ENCODE peak calls at places on chromosomes 16 and 17, in five cellular contexts. A is HepG2, S is K562, D is IMR-90, I is H1. P is an unnamed sample.

GRCh38 chr17:15264542-15264941 is 584 bp downstream of the PMP22 start:
- DNase-seq in A (no peak), S (no peak), D (no peak), I (no peak), P (peak; percentile 33)

GRCh38 chr17:19948100-19948943 is 29.3 kb downstream of the AKAP10 start:
- DNase-seq in A (no peak), S (peak; percentile 5), D (no peak), I (no peak), P (peak; percentile 21)

GRCh38 chr17:57645950-57646686 is 99.0 kb downstream of the CCDC182 start:
- DNase-seq in A (no peak), S (peak; percentile 12), D (peak; percentile 34), I (no peak), P (no peak)

GRCh38 chr16:31471875-31472558 is at the start of gene TGFB1I1:
- DNase-seq in A (no peak), S (no peak), D (peak; percentile 80), I (no peak), P (peak; percentile 50)

GRCh38 chr17:74798239-74798707 is 22.1 kb upstream of the NAT9 start:
- DNase-seq in A (no peak), S (no peak), D (peak; percentile 36), I (no peak), P (no peak)

GRCh38 chr17:68599091-68599872 is 1.9 kb downstream of the FAM20A start:
- DNase-seq in A (no peak), S (no peak), D (no peak), I (no peak), P (no peak)

GRCh38 chr16:21265104-21265825 is 12.8 kb downstream of the CRYM start:
- DNase-seq in A (no peak), S (no peak), D (no peak), I (no peak), P (no peak)

GRCh38 chr16:78832100-78832499 is 732.6 kb downstream of the WWOX start:
- DNase-seq in A (no peak), S (no peak), D (no peak), I (no peak), P (no peak)

GRCh38 chr17:81365148-81365600 is 30.1 kb upstream of the BAHCC1 start:
- DNase-seq in A (no peak), S (peak; percentile 80), D (peak; percentile 84), I (no peak), P (no peak)

GRCh38 chr16:4696905-4697866 is 3.8 kb downstream of the NUDT16L1 start:
- DNase-seq in A (no peak), S (no peak), D (no peak), I (no peak), P (no peak)

GRCh38 chr17:78548725-78549124 is 28.5 kb downstream of the DNAH17 start:
- DNase-seq in A (no peak), S (no peak), D (no peak), I (no peak), P (no peak)

GRCh38 chr16:11354733-11355574 is 9.7 kb downstream of the RMI2 start:
- DNase-seq in A (no peak), S (peak; percentile 35), D (peak; percentile 92), I (no peak), P (no peak)

GRCh38 chr17:72266099-72266852 is 145.5 kb downstream of the SOX9 start:
- DNase-seq in A (no peak), S (no peak), D (no peak), I (no peak), P (no peak)

GRCh38 chr17:48429638-48430586 is at the start of gene SKAP1:
- DNase-seq in A (no peak), S (no peak), D (no peak), I (no peak), P (no peak)

GRCh38 chr16:59148756-59149155 is 414.6 kb upstream of the GOT2 start:
- DNase-seq in A (no peak), S (no peak), D (no peak), I (no peak), P (no peak)

GRCh38 chr17:81049372-81049911 is 14.5 kb downstream of the BAIAP2 start:
- DNase-seq in A (no peak), S (peak; percentile 22), D (no peak), I (no peak), P (no peak)

GRCh38 chr16:27431773-27432599 is 30.0 kb downstream of the IL21R start:
- DNase-seq in A (no peak), S (no peak), D (peak; percentile 45), I (no peak), P (no peak)

DNA sequence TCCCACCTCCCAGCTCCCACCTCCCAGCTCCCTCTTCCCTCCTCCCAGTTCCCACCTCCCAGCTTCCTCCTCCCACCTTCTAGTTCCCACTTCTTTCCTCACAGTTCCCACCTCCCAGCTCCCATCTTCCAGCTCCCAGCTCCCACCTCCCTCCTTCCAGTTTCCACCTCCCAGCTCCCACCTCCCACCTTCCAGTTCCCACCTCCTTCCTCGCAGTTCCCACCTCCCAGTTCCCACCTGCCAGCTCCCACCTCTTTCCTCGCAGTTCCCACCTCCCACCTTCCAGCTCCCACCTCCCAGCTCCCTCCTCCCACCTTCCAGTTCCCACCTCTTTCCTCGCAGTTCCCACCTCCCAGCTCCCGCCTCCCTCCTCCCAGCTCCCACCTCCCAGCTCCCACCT is 10.4 kb upstream of the MC1R start:
- DNase-seq in A (no peak), S (no peak), D (no peak), I (no peak), P (no peak)
- TF ChIP-seq MAFK in A (no peak), S (no peak), D (no peak), I (no peak), P (no peak)

DNA sequence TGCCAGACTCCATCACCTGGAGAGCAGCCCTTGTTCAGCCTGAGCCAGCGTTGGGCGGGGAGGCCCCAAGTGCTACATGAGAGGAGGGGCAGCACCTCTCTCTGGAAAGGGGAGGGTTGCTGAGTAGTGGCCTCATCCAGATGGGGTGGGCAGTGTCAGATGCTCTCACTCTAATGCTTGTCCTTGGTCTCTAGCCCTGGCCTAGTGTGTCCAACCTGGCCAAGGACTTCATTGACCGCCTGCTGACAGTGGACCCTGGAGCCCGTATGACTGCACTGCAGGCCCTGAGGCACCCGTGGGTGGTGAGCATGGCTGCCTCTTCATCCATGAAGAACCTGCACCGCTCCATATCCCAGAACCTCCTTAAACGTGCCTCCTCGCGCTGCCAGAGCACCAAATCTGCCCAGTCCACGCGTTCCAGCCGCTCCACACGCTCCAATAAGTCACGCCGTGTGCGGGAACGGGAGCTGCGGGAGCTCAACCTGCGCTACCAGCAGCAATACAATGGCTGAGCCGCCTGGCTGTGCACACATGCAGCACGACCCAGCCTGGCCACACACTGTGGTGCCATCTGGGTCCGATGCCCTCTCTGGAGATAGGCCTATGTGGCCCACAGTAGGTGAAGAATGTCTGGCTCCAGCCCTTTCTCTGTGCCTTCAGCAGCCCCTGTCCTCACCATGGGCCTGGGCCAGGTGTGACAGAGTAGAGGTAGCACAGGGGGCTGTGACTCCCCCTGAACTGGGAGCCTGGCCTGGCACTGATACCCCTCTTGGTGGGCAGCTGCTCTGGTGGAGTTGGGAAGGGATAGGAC is 4.3 kb downstream of the CTRL start:
- DNase-seq in A (no peak), S (no peak), D (no peak), I (no peak), P (no peak)
- TF ChIP-seq MAFK in A (no peak), S (no peak), D (no peak), I (no peak), P (no peak)

DNA sequence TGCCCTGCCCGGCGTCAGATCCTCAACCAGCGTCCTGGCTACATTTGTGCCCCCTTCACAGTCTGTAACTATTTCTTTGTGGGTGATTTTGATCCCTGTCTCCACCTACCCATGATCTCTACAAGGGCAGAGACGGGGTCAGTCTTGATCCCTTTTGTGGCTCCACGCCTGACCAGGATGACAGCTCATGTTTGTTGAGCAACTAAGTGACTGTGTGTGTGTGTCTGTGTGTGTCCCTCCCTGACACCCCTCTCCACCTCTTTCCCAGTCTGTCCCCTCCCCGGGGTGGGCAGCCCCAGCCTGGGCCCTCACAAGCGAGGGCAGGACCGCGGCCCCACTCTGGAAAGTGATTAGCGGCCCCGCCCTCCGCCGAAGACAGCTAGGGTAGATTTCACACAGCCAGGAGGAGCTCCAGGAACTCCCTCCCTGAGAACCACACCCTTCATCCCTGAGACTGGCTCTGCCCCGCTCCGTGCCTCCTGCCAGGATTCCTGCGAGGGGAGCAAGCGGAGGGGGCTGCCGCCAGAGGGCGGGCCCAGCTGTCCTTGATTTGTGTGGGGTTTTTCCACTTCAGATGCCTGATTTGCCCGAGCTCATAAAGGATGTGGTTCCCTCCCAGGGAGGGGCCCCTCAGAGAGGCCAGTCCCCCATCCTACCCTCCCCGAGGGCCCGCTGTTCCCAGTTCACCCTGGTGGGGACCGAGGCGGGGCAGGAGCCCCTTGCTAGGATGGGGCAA is 5.3 kb upstream of the HS3ST6 start:
- DNase-seq in A (peak; percentile 50), S (peak; percentile 56), D (no peak), I (peak; percentile 49), P (peak; percentile 88)
- TF ChIP-seq MAFK in A (no peak), S (no peak), D (no peak), I (no peak), P (no peak)

GRCh38 chr16:66605177-66605999 is 884 bp downstream of the CMTM3 start:
- DNase-seq in A (peak; percentile 30), S (peak; percentile 75), D (peak; percentile 34), I (no peak), P (peak; percentile 23)
- TF ChIP-seq MAFK in A (no peak), S (no peak), D (no peak), I (no peak), P (no peak)

DNA sequence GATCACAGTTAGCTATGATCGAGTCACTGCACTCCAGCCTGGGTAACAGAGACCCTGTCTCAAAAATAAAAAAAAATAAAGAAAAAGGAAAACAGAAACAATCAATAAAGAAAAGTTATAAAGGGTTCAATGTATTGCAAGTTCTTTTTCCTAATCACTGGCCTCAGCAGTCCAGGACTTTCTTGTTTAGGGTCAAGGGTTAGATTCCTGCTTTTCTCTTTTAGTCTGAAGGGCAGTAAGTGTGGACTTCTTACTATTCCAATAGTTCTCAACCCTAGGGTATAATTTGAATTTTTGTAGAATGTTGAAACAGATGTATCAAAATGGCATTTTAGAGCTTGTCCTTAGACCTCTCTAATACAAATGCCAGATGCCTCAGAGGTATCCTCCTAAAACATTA is 27.3 kb downstream of the SMYD4 start:
- DNase-seq in A (no peak), S (no peak), D (no peak), I (no peak), P (no peak)
- TF ChIP-seq MAFK in A (no peak), S (no peak), D (no peak), I (no peak), P (no peak)

GRCh38 chr16:84056933-84057332 is 14.3 kb upstream of the SLC38A8 start:
- DNase-seq in A (no peak), S (no peak), D (no peak), I (no peak), P (no peak)

GRCh38 chr16:84059946-84060901 is 17.6 kb upstream of the SLC38A8 start:
- DNase-seq in A (no peak), S (no peak), D (no peak), I (no peak), P (no peak)

GRCh38 chr16:84058211-84058610 is 15.6 kb upstream of the SLC38A8 start:
- DNase-seq in A (no peak), S (no peak), D (no peak), I (no peak), P (no peak)

GRCh38 chr16:84059111-84059510 is 16.5 kb upstream of the SLC38A8 start:
- DNase-seq in A (no peak), S (no peak), D (no peak), I (no peak), P (no peak)

DNA sequence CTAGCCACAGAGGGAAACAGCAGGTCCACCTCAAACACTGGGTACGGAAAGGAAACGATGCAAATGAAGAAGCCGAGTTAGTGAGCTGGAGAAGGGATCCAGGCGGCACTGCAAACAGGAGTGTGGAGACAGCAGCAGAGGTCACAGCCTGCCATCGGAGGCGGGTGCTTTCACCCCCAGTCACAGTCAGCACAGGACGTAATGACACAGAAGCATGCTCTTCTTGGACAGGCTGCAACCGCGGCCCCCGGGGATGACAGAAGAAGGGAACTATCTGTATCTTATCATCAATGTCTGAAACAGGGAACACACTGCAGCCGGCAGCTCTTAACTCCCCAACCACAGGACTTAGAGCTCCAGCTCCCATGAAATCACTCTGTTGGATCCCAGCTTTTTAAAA is 16.1 kb upstream of the SLC38A8 start:
- DNase-seq in A (no peak), S (no peak), D (no peak), I (no peak), P (no peak)
- TF ChIP-seq MAFK in A (no peak), S (no peak), D (no peak), I (no peak), P (no peak)